ENCODE peak calls at places on chromosomes 7 and 10, in ten cellular contexts. One of them, this sample, is unnamed.

GRCh38 chr7:37346761-37347160 is 101.9 kb downstream of the ELMO1 start:
- DNase-seq in fibroblast of mammary gland: no peak
- DNase-seq in A549: no peak
- DNase-seq in MM.1S: no peak
- DNase-seq in HFFc6: no peak
- DNase-seq in HCT116: no peak
- DNase-seq in GM12865: no peak
- DNase-seq in coronary artery: no peak
- DNase-seq in neural crest cell: no peak
- DNase-seq in tibial artery: no peak
- DNase-seq in this sample: no peak

GRCh38 chr10:5509236-5509635 is 9.9 kb upstream of the CALML5 start:
- DNase-seq in tibial artery: no peak
- DNase-seq in neural crest cell: no peak
- DNase-seq in HCT116: no peak
- DNase-seq in HFFc6: no peak
- DNase-seq in fibroblast of mammary gland: no peak
- DNase-seq in A549: no peak
- DNase-seq in coronary artery: no peak
- DNase-seq in GM12865: no peak
- DNase-seq in MM.1S: no peak
- DNase-seq in this sample: no peak

GRCh38 chr7:29609162-29610030 is 45.8 kb downstream of the PRR15 start:
- DNase-seq in HFFc6: peak; percentile 12
- DNase-seq in coronary artery: no peak
- DNase-seq in fibroblast of mammary gland: peak; percentile 79
- DNase-seq in HCT116: peak; percentile 42
- DNase-seq in neural crest cell: no peak
- DNase-seq in A549: peak; percentile 62
- DNase-seq in GM12865: peak; percentile 33
- DNase-seq in MM.1S: peak; percentile 24
- DNase-seq in tibial artery: no peak
- DNase-seq in this sample: peak; percentile 36

GRCh38 chr10:36324831-36325230 is 682.7 kb upstream of the FZD8 start:
- DNase-seq in fibroblast of mammary gland: no peak
- DNase-seq in HFFc6: no peak
- DNase-seq in HCT116: no peak
- DNase-seq in coronary artery: no peak
- DNase-seq in tibial artery: no peak
- DNase-seq in A549: no peak
- DNase-seq in GM12865: no peak
- DNase-seq in MM.1S: no peak
- DNase-seq in neural crest cell: no peak
- DNase-seq in this sample: no peak

GRCh38 chr7:130379551-130380120 is 658 bp upstream of the CPA1 start:
- DNase-seq in fibroblast of mammary gland: no peak
- DNase-seq in coronary artery: peak; percentile 72
- DNase-seq in HCT116: no peak
- DNase-seq in tibial artery: no peak
- DNase-seq in GM12865: no peak
- DNase-seq in MM.1S: no peak
- DNase-seq in neural crest cell: no peak
- DNase-seq in A549: no peak
- DNase-seq in HFFc6: no peak
- DNase-seq in this sample: peak; percentile 19

GRCh38 chr7:41000042-41000441 is 702.8 kb downstream of the INHBA start:
- DNase-seq in HFFc6: no peak
- DNase-seq in neural crest cell: no peak
- DNase-seq in A549: no peak
- DNase-seq in MM.1S: no peak
- DNase-seq in HCT116: no peak
- DNase-seq in fibroblast of mammary gland: no peak
- DNase-seq in coronary artery: no peak
- DNase-seq in GM12865: no peak
- DNase-seq in tibial artery: no peak
- DNase-seq in this sample: no peak

GRCh38 chr7:51326646-51327286 is 10.2 kb upstream of the COBL start:
- DNase-seq in A549: no peak
- DNase-seq in HCT116: no peak
- DNase-seq in tibial artery: no peak
- DNase-seq in HFFc6: no peak
- DNase-seq in GM12865: no peak
- DNase-seq in MM.1S: no peak
- DNase-seq in neural crest cell: no peak
- DNase-seq in coronary artery: no peak
- DNase-seq in fibroblast of mammary gland: no peak
- DNase-seq in this sample: no peak

GRCh38 chr10:47380341-47381215 is 3.5 kb downstream of the ZNF488 start:
- DNase-seq in coronary artery: peak; percentile 46
- DNase-seq in neural crest cell: no peak
- DNase-seq in HCT116: no peak
- DNase-seq in GM12865: no peak
- DNase-seq in HFFc6: no peak
- DNase-seq in A549: no peak
- DNase-seq in tibial artery: peak; percentile 12
- DNase-seq in fibroblast of mammary gland: no peak
- DNase-seq in MM.1S: no peak
- DNase-seq in this sample: no peak

GRCh38 chr7:67631496-67631895 is 634.9 kb downstream of the TYW1 start:
- DNase-seq in neural crest cell: no peak
- DNase-seq in A549: no peak
- DNase-seq in coronary artery: no peak
- DNase-seq in GM12865: no peak
- DNase-seq in HCT116: no peak
- DNase-seq in MM.1S: no peak
- DNase-seq in tibial artery: no peak
- DNase-seq in HFFc6: no peak
- DNase-seq in fibroblast of mammary gland: no peak
- DNase-seq in this sample: no peak

DNA sequence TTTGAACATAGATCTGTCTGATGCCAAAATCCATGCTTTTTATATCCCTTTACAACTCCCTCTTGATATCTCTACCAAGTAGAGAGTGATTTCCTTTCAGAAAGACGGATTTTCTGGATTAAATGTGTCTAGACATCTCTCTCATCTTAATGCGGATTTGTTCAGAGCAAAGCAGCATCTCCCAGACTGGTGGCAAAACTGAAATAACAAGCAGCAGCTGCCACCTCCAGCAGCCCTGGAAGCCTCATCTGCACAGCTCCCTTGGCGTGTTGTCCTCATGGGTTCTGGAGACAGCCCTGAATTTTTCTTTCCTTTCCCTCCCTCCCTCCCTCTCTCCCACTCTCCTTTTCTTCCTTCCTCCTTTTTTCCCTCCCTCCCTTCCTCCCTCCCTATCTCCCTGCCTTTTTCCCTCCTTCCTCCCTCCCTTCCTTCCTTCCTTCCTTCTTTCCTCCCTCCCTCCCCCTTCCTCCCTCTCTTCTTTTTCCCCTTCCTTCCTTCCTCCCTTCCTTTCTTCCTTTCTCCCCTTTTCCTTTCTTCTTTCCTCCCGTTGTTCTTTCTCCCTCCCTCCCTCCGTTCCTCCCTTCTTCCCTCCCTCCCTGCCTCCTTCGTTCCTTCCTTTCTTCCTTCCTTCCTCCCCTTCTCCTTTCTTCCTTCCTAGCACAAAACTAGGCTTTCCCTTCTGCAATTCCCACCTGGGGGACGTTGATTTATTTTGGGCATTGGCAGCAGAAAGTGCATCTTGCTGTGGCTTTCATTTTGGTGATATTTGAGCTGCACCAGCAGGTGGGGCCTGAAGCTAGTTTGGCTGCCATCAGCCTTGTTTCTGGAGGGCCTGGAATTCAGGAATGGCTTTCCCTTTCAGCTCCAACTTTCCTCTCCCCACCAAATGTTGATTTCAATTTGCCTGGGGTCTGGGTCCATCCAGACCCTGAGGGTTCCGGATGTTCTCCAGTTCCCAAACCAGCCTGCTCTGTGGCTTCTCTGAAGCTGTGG is 640.0 kb downstream of the TYW1 start:
- DNase-seq in coronary artery: no peak
- DNase-seq in HFFc6: no peak
- DNase-seq in A549: no peak
- DNase-seq in fibroblast of mammary gland: no peak
- DNase-seq in neural crest cell: no peak
- DNase-seq in MM.1S: no peak
- DNase-seq in GM12865: no peak
- DNase-seq in HCT116: no peak
- DNase-seq in tibial artery: no peak
- DNase-seq in this sample: peak; percentile 11
- TF ChIP-seq CTCF in coronary artery: no peak
- TF ChIP-seq CTCF in HFFc6: no peak
- TF ChIP-seq CTCF in A549: peak; percentile 25
- TF ChIP-seq CTCF in fibroblast of mammary gland: no peak
- TF ChIP-seq CTCF in neural crest cell: peak; percentile 48
- TF ChIP-seq CTCF in MM.1S: no peak
- TF ChIP-seq CTCF in GM12865: no peak
- TF ChIP-seq CTCF in HCT116: no peak
- TF ChIP-seq CTCF in tibial artery: no peak
- TF ChIP-seq CTCF in this sample: peak; percentile 21

DNA sequence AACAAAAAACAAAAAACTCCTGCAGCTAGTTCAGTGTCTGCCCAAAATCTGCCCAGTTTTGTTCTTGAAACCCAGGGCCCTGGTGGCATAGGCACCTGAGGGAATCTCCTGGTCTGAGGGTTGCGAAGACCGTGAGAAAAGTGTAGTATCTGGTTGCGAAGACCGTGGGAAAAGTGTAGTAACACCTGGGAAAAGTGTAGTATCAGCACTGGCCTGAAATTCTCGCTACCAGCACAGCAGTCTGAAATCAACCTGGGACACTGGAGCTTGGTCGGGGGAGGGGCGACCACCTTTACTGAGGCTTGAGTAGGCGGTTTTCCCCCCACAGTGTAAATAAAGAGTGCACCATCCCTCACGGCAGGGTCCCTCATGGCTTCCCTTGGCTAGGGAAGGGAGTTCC is 82.5 kb upstream of the SP4 start:
- DNase-seq in coronary artery: no peak
- DNase-seq in MM.1S: no peak
- DNase-seq in neural crest cell: no peak
- DNase-seq in A549: no peak
- DNase-seq in HCT116: no peak
- DNase-seq in HFFc6: no peak
- DNase-seq in GM12865: peak; percentile 96
- DNase-seq in tibial artery: no peak
- DNase-seq in fibroblast of mammary gland: no peak
- DNase-seq in this sample: peak; percentile 11
- TF ChIP-seq CTCF in coronary artery: no peak
- TF ChIP-seq CTCF in MM.1S: no peak
- TF ChIP-seq CTCF in neural crest cell: no peak
- TF ChIP-seq CTCF in A549: no peak
- TF ChIP-seq CTCF in HCT116: no peak
- TF ChIP-seq CTCF in HFFc6: no peak
- TF ChIP-seq CTCF in GM12865: no peak
- TF ChIP-seq CTCF in tibial artery: no peak
- TF ChIP-seq CTCF in fibroblast of mammary gland: no peak
- TF ChIP-seq CTCF in this sample: no peak

GRCh38 chr7:33422825-33423645 is 293.7 kb downstream of the BBS9 start:
- DNase-seq in HCT116: no peak
- DNase-seq in neural crest cell: no peak
- DNase-seq in tibial artery: no peak
- DNase-seq in coronary artery: no peak
- DNase-seq in MM.1S: no peak
- DNase-seq in A549: no peak
- DNase-seq in HFFc6: no peak
- DNase-seq in GM12865: no peak
- DNase-seq in fibroblast of mammary gland: no peak
- DNase-seq in this sample: no peak

GRCh38 chr7:33420311-33420710 is 290.9 kb downstream of the BBS9 start:
- DNase-seq in neural crest cell: no peak
- DNase-seq in tibial artery: no peak
- DNase-seq in A549: no peak
- DNase-seq in HCT116: no peak
- DNase-seq in HFFc6: no peak
- DNase-seq in coronary artery: no peak
- DNase-seq in MM.1S: no peak
- DNase-seq in fibroblast of mammary gland: no peak
- DNase-seq in GM12865: no peak
- DNase-seq in this sample: no peak

GRCh38 chr7:33421384-33421783 is 292.0 kb downstream of the BBS9 start:
- DNase-seq in MM.1S: no peak
- DNase-seq in tibial artery: no peak
- DNase-seq in fibroblast of mammary gland: peak; percentile 54
- DNase-seq in A549: no peak
- DNase-seq in GM12865: no peak
- DNase-seq in HCT116: no peak
- DNase-seq in HFFc6: no peak
- DNase-seq in neural crest cell: no peak
- DNase-seq in coronary artery: no peak
- DNase-seq in this sample: no peak

GRCh38 chr7:33425385-33425784 is 296.0 kb downstream of the BBS9 start:
- DNase-seq in fibroblast of mammary gland: no peak
- DNase-seq in coronary artery: no peak
- DNase-seq in neural crest cell: no peak
- DNase-seq in tibial artery: no peak
- DNase-seq in HCT116: no peak
- DNase-seq in GM12865: no peak
- DNase-seq in A549: no peak
- DNase-seq in HFFc6: no peak
- DNase-seq in MM.1S: no peak
- DNase-seq in this sample: no peak

DNA sequence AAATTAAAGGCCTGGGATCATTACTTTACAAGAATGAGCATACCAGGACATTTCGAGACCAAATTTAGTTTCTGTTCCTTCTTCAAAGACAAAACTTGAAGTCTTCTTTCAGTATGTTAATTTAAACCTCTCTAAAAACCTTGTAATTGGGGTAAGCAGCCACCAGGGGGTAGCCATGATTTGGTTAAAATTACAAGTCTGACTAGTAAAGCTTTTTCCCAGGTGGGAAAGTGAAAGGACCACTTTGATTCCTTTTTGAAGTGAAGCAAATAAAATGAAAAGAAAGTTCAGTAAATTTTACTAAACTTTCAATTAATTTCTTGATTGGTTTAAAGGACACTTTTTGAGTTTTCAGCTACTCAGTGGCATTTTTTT is 294.3 kb downstream of the BBS9 start:
- DNase-seq in HFFc6: no peak
- DNase-seq in tibial artery: no peak
- DNase-seq in GM12865: peak; percentile 61
- DNase-seq in MM.1S: peak; percentile 66
- DNase-seq in A549: peak; percentile 4
- DNase-seq in coronary artery: no peak
- DNase-seq in HCT116: peak; percentile 10
- DNase-seq in neural crest cell: no peak
- DNase-seq in fibroblast of mammary gland: peak; percentile 37
- DNase-seq in this sample: peak; percentile 23
- TF ChIP-seq CTCF in HFFc6: peak; percentile 64
- TF ChIP-seq CTCF in tibial artery: no peak
- TF ChIP-seq CTCF in GM12865: peak; percentile 33
- TF ChIP-seq CTCF in MM.1S: peak; percentile 70
- TF ChIP-seq CTCF in A549: peak; percentile 40
- TF ChIP-seq CTCF in coronary artery: peak; percentile 14
- TF ChIP-seq CTCF in HCT116: peak; percentile 58
- TF ChIP-seq CTCF in neural crest cell: peak; percentile 65
- TF ChIP-seq CTCF in fibroblast of mammary gland: peak; percentile 46
- TF ChIP-seq CTCF in this sample: peak; percentile 38

DNA sequence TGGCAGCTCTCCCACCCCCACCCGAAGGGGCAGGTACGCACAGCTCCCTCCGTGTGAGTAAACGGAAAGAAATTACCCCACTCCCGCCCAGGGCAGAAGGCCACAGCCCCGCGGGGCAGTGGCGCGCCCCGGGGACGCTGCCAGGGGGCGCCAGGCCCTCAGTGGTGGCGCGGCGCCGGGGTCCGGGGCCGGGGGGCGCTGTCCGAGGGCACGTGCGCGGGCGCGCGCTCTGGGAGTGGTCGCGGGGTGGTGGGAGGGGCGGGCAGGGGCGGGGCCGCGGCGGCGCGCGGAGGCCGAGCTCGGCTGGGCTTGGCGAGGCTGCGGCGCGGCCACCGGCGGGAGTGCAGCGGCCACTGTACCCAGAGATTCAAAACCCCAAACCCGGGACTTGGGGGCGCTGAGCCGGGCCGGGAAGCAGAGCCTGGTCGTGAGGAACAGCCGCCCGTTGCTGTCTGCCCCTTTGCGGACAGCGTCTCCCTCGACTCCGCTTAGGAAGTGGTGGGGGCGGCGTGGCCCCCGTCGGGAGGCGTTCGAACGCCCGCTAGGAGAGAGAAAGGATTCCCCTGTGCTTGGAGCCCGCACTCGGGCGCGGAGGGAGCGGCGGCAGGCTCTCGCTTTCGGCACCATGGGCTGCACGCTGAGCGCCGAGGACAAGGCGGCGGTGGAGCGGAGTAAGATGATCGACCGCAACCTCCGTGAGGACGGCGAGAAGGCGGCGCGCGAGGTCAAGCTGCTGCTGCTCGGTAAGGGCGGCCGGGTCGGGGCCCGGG is at the start of gene GNAI1:
- DNase-seq in A549: peak; percentile 58
- DNase-seq in neural crest cell: peak; percentile 75
- DNase-seq in tibial artery: peak; percentile 37
- DNase-seq in MM.1S: peak; percentile 67
- DNase-seq in GM12865: peak; percentile 16
- DNase-seq in fibroblast of mammary gland: peak; percentile 70
- DNase-seq in HCT116: peak; percentile 60
- DNase-seq in coronary artery: peak; percentile 85
- DNase-seq in HFFc6: peak; percentile 80
- DNase-seq in this sample: peak; percentile 88
- TF ChIP-seq CTCF in A549: peak; percentile 86
- TF ChIP-seq CTCF in neural crest cell: peak; percentile 57
- TF ChIP-seq CTCF in tibial artery: peak; percentile 23
- TF ChIP-seq CTCF in MM.1S: peak; percentile 33
- TF ChIP-seq CTCF in GM12865: no peak
- TF ChIP-seq CTCF in fibroblast of mammary gland: no peak
- TF ChIP-seq CTCF in HCT116: peak; percentile 44
- TF ChIP-seq CTCF in coronary artery: no peak
- TF ChIP-seq CTCF in HFFc6: peak; percentile 69
- TF ChIP-seq CTCF in this sample: peak; percentile 22

This sample was measured in nephron progenitor cell.